ENCODE peak calls at places on chromosomes 6 and 20, in seven cellular contexts. X is uterus, H is IMR-90, Y is A549, I is AG04450, W is chondrocyte, A is HFF-Myc. M is an unnamed sample.

GRCh38 chr6:2999005-2999620 is 581 bp upstream of the NQO2 start:
- DNase-seq in X (no peak), H (peak; percentile 78), Y (no peak), I (no peak), W (no peak), A (no peak), M (peak; percentile 97)

GRCh38 chr6:84280639-84281038 is 53.2 kb upstream of the CEP162 start:
- DNase-seq in X (no peak), H (no peak), Y (no peak), I (no peak), W (no peak), A (no peak), M (no peak)

GRCh38 chr20:51727872-51728271 is 40.3 kb downstream of the ATP9A start:
- DNase-seq in X (no peak), H (no peak), Y (no peak), I (no peak), W (no peak), A (no peak), M (no peak)

GRCh38 chr20:46715292-46715756 is 5.9 kb downstream of the SLC2A10 start:
- DNase-seq in X (peak; percentile 57), H (peak; percentile 80), Y (peak; percentile 46), I (peak; percentile 49), W (no peak), A (peak; percentile 40), M (no peak)

GRCh38 chr6:35686873-35687557 is 1.7 kb downstream of the FKBP5 start:
- DNase-seq in X (no peak), H (no peak), Y (no peak), I (no peak), W (no peak), A (no peak), M (no peak)

GRCh38 chr6:39130691-39131090 is 15.7 kb upstream of the SAYSD1 start:
- DNase-seq in X (no peak), H (no peak), Y (no peak), I (no peak), W (no peak), A (no peak), M (no peak)

GRCh38 chr6:17456711-17457110 is 63.3 kb downstream of the CAP2 start:
- DNase-seq in X (no peak), H (no peak), Y (no peak), I (no peak), W (no peak), A (no peak), M (no peak)

GRCh38 chr20:43794326-43794725 is 67.5 kb upstream of the GTSF1L start:
- DNase-seq in X (no peak), H (no peak), Y (no peak), I (no peak), W (no peak), A (no peak), M (no peak)

GRCh38 chr20:63704749-63705117 is 3.0 kb downstream of the ARFRP1 start:
- DNase-seq in X (no peak), H (no peak), Y (no peak), I (no peak), W (peak; percentile 90), A (no peak), M (no peak)

GRCh38 chr20:12237772-12238171 is 320.1 kb downstream of the BTBD3 start:
- DNase-seq in X (no peak), H (no peak), Y (no peak), I (no peak), W (no peak), A (no peak), M (peak; percentile 60)

GRCh38 chr6:126531840-126532239 is 191.9 kb downstream of the CENPW start:
- DNase-seq in X (no peak), H (no peak), Y (no peak), I (no peak), W (no peak), A (no peak), M (no peak)

GRCh38 chr6:85118233-85118632 is 331.6 kb upstream of the NT5E start:
- DNase-seq in X (no peak), H (no peak), Y (no peak), I (no peak), W (no peak), A (no peak), M (no peak)

GRCh38 chr20:51500311-51500710 is 42.2 kb downstream of the NFATC2 start:
- DNase-seq in X (no peak), H (no peak), Y (no peak), I (no peak), W (no peak), A (no peak), M (no peak)

GRCh38 chr20:822651-823325 is 10.7 kb upstream of the FAM110A start:
- DNase-seq in X (no peak), H (no peak), Y (no peak), I (no peak), W (peak; percentile 72), A (no peak), M (no peak)

GRCh38 chr6:11772109-11772830 is 6.3 kb downstream of the ADTRP start:
- DNase-seq in X (peak; percentile 33), H (peak; percentile 98), Y (peak; percentile 64), I (peak; percentile 90), W (no peak), A (peak; percentile 74), M (peak; percentile 77)

GRCh38 chr6:90177544-90178293 is 118.9 kb downstream of the BACH2 start:
- DNase-seq in X (no peak), H (no peak), Y (no peak), I (no peak), W (no peak), A (no peak), M (no peak)

GRCh38 chr6:106241498-106241897 is 84.1 kb downstream of the ATG5 start:
- DNase-seq in X (no peak), H (no peak), Y (no peak), I (no peak), W (no peak), A (no peak), M (no peak)

GRCh38 chr6:160667854-160668481 is 3.9 kb upstream of the LPA start:
- DNase-seq in X (no peak), H (no peak), Y (peak; percentile 8), I (no peak), W (no peak), A (no peak), M (no peak)
- TF ChIP-seq CTCF in X (no peak), H (no peak), Y (peak; percentile 40), I (no peak), W (peak; percentile 38), A (peak; percentile 16), M (peak; percentile 16)

DNA sequence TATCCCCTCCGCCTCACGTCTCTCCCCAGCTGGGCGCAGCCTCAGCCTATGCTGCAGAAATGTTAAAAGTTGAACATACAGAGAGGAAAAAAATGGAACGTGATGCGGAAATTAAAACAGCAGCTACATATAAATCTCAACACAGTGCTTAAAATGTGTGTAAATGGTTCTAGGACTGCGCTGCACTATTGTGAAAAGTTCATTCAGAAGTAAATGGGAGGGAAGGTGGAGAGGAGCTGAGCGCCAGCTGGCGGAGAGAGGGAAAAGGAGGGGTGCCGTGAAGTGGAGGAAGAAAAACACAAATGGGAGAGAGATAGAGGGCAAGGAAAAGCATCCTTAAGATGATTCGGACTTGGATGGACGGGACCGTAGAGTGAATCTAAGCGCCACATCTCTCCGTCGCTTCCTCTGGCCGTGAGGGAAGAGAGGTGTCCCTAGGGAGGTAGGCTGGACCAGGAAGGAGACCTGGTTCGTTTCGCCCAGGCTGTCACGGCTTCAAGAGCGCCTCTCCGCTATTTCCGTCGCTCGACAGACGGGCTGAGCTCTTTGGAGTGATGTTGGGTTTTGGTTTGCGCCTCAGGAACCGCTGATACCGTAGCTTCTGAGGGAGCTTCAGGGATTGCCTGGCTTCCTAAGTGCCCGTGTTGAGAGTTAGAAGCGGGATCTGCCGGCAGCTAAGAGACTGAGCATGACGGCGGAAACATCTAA is 113.7 kb downstream of the TRIM27 start:
- DNase-seq in X (no peak), H (no peak), Y (no peak), I (no peak), W (no peak), A (no peak), M (no peak)
- TF ChIP-seq CTCF in X (no peak), H (no peak), Y (peak; percentile 41), I (no peak), W (peak; percentile 41), A (peak; percentile 13), M (no peak)

GRCh38 chr20:53579266-53579580 is 14.4 kb downstream of the ZNF217 start:
- DNase-seq in X (peak; percentile 46), H (no peak), Y (no peak), I (no peak), W (no peak), A (no peak), M (no peak)

GRCh38 chr20:53580376-53581111 is 13.1 kb downstream of the ZNF217 start:
- DNase-seq in X (no peak), H (no peak), Y (no peak), I (no peak), W (no peak), A (no peak), M (peak; percentile 47)

GRCh38 chr20:53578492-53579222 is 15.0 kb downstream of the ZNF217 start:
- DNase-seq in X (peak; percentile 82), H (peak; percentile 89), Y (peak; percentile 90), I (peak; percentile 77), W (no peak), A (peak; percentile 77), M (peak; percentile 59)

GRCh38 chr20:53581444-53582311 is 12.0 kb downstream of the ZNF217 start:
- DNase-seq in X (no peak), H (no peak), Y (no peak), I (no peak), W (no peak), A (no peak), M (peak; percentile 58)

GRCh38 chr20:53579581-53580375 is 13.9 kb downstream of the ZNF217 start:
- DNase-seq in X (peak; percentile 33), H (peak; percentile 60), Y (no peak), I (no peak), W (no peak), A (no peak), M (peak; percentile 71)
- TF ChIP-seq CTCF in X (no peak), H (no peak), Y (no peak), I (peak; percentile 9), W (no peak), A (no peak), M (no peak)

GRCh38 chr6:15775076-15775634 is 112.3 kb upstream of the DTNBP1 start:
- DNase-seq in X (no peak), H (no peak), Y (no peak), I (no peak), W (no peak), A (no peak), M (no peak)

GRCh38 chr6:15774011-15774410 is 111.2 kb upstream of the DTNBP1 start:
- DNase-seq in X (no peak), H (no peak), Y (no peak), I (no peak), W (no peak), A (no peak), M (no peak)

GRCh38 chr6:15779726-15780125 is 116.9 kb upstream of the DTNBP1 start:
- DNase-seq in X (no peak), H (no peak), Y (no peak), I (no peak), W (no peak), A (no peak), M (no peak)

GRCh38 chr6:15776458-15776980 is 113.7 kb upstream of the DTNBP1 start:
- DNase-seq in X (no peak), H (no peak), Y (no peak), I (no peak), W (no peak), A (no peak), M (no peak)

GRCh38 chr6:15775741-15776140 is 112.9 kb upstream of the DTNBP1 start:
- DNase-seq in X (no peak), H (no peak), Y (no peak), I (no peak), W (no peak), A (no peak), M (no peak)
- TF ChIP-seq CTCF in X (no peak), H (no peak), Y (no peak), I (no peak), W (no peak), A (no peak), M (no peak)